ENCODE peak calls at places on chromosomes 3 and 15, in six cellular contexts. One of them, this sample, is unnamed.

GRCh38 chr15:40825661-40826088 is 2.8 kb downstream of the PPP1R14D start:
- DNase-seq in trophoblast cell: peak; percentile 98
- DNase-seq in mesenchymal stem cell: peak; percentile 56
- DNase-seq in H9: no peak
- DNase-seq in H1: no peak
- DNase-seq in neuronal stem cell: no peak
- DNase-seq in this sample: peak; percentile 69

GRCh38 chr15:40928975-40929729 is at the start of gene DLL4:
- DNase-seq in trophoblast cell: peak; percentile 63
- DNase-seq in neuronal stem cell: no peak
- DNase-seq in mesenchymal stem cell: peak; percentile 91
- DNase-seq in H9: peak; percentile 94
- DNase-seq in H1: no peak
- DNase-seq in this sample: peak; percentile 59

GRCh38 chr3:188431553-188431952 is 277.6 kb downstream of the LPP start:
- DNase-seq in trophoblast cell: peak; percentile 35
- DNase-seq in mesenchymal stem cell: peak; percentile 77
- DNase-seq in neuronal stem cell: no peak
- DNase-seq in H9: no peak
- DNase-seq in H1: no peak
- DNase-seq in this sample: peak; percentile 51

GRCh38 chr15:69337133-69337532 is 38.4 kb downstream of the PAQR5 start:
- DNase-seq in H9: no peak
- DNase-seq in mesenchymal stem cell: no peak
- DNase-seq in neuronal stem cell: no peak
- DNase-seq in trophoblast cell: no peak
- DNase-seq in H1: no peak
- DNase-seq in this sample: peak; percentile 44

GRCh38 chr3:37202035-37202434 is 27.7 kb upstream of the LRRFIP2 start:
- DNase-seq in mesenchymal stem cell: no peak
- DNase-seq in H9: no peak
- DNase-seq in neuronal stem cell: no peak
- DNase-seq in H1: no peak
- DNase-seq in trophoblast cell: no peak
- DNase-seq in this sample: no peak

GRCh38 chr3:2826036-2826435 is 284.1 kb downstream of the IL5RA start:
- DNase-seq in H1: no peak
- DNase-seq in mesenchymal stem cell: no peak
- DNase-seq in neuronal stem cell: no peak
- DNase-seq in H9: no peak
- DNase-seq in trophoblast cell: no peak
- DNase-seq in this sample: no peak

GRCh38 chr3:162103808-162104207 is 607.2 kb downstream of the OTOL1 start:
- DNase-seq in H9: no peak
- DNase-seq in neuronal stem cell: no peak
- DNase-seq in mesenchymal stem cell: no peak
- DNase-seq in H1: no peak
- DNase-seq in trophoblast cell: no peak
- DNase-seq in this sample: no peak

GRCh38 chr3:19474169-19474568 is 325.9 kb downstream of the KCNH8 start:
- DNase-seq in neuronal stem cell: no peak
- DNase-seq in H9: no peak
- DNase-seq in trophoblast cell: no peak
- DNase-seq in mesenchymal stem cell: no peak
- DNase-seq in H1: no peak
- DNase-seq in this sample: no peak

GRCh38 chr3:139052802-139053600 is 8.3 kb upstream of the PRR23C start:
- DNase-seq in neuronal stem cell: no peak
- DNase-seq in mesenchymal stem cell: no peak
- DNase-seq in trophoblast cell: no peak
- DNase-seq in H9: no peak
- DNase-seq in H1: no peak
- DNase-seq in this sample: no peak

GRCh38 chr15:85800460-85801123 is 5.9 kb upstream of the KLHL25 start:
- DNase-seq in H9: peak; percentile 59
- DNase-seq in neuronal stem cell: no peak
- DNase-seq in trophoblast cell: peak; percentile 65
- DNase-seq in H1: no peak
- DNase-seq in mesenchymal stem cell: peak; percentile 43
- DNase-seq in this sample: peak; percentile 61

GRCh38 chr15:25246641-25247417 is 192.0 kb downstream of the UBE3A start:
- DNase-seq in trophoblast cell: no peak
- DNase-seq in mesenchymal stem cell: no peak
- DNase-seq in H1: no peak
- DNase-seq in neuronal stem cell: no peak
- DNase-seq in H9: peak; percentile 12
- DNase-seq in this sample: no peak

GRCh38 chr3:197465996-197466549 is 89.7 kb downstream of the BDH1 start:
- DNase-seq in neuronal stem cell: no peak
- DNase-seq in mesenchymal stem cell: peak; percentile 90
- DNase-seq in H1: no peak
- DNase-seq in trophoblast cell: peak; percentile 85
- DNase-seq in H9: no peak
- DNase-seq in this sample: peak; percentile 71

GRCh38 chr3:32551496-32551895 is 19.2 kb downstream of the DYNC1LI1 start:
- DNase-seq in H1: no peak
- DNase-seq in neuronal stem cell: no peak
- DNase-seq in H9: no peak
- DNase-seq in trophoblast cell: no peak
- DNase-seq in mesenchymal stem cell: no peak
- DNase-seq in this sample: no peak

GRCh38 chr3:20924646-20925395 is 738.8 kb upstream of the SGO1 start:
- DNase-seq in mesenchymal stem cell: no peak
- DNase-seq in H9: no peak
- DNase-seq in H1: no peak
- DNase-seq in trophoblast cell: peak; percentile 74
- DNase-seq in neuronal stem cell: no peak
- DNase-seq in this sample: no peak

GRCh38 chr3:165217739-165218138 is 21.6 kb upstream of the SLITRK3 start:
- DNase-seq in H1: no peak
- DNase-seq in H9: no peak
- DNase-seq in mesenchymal stem cell: no peak
- DNase-seq in trophoblast cell: no peak
- DNase-seq in neuronal stem cell: no peak
- DNase-seq in this sample: no peak

DNA sequence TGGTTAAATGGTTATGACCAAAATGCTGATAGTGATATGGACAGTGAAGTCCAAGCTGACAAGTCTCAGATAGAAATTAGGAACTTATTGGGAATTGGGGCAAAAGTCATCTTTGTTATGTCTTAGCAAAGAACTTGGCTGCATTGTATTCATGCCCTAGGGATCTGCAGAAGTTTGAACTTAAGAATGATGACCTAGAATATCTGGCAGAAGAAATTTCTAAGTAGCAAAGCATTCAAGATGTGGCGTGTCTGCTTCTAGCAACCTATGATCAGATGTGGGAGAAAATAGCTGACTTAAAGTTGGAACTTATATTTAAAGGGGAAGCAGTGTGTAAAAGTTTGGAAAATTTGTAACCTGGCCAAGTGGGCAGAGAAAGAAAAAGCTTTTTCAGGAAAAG is 148.0 kb upstream of the TGFBR2 start:
- DNase-seq in neuronal stem cell: no peak
- DNase-seq in mesenchymal stem cell: no peak
- DNase-seq in trophoblast cell: no peak
- DNase-seq in H1: no peak
- DNase-seq in H9: no peak
- DNase-seq in this sample: no peak
- H3K14ac ChIP-seq in neuronal stem cell: no peak overlapping the region
- H3K14ac ChIP-seq in mesenchymal stem cell: no peak overlapping the region
- H3K14ac ChIP-seq in trophoblast cell: no peak overlapping the region
- H3K14ac ChIP-seq in H1: no peak overlapping the region
- H3K14ac ChIP-seq in H9: no peak overlapping the region
- H3K14ac ChIP-seq in this sample: no peak overlapping the region

GRCh38 chr15:77604973-77605372 is 27.7 kb downstream of the LINGO1 start:
- DNase-seq in mesenchymal stem cell: no peak
- DNase-seq in H1: no peak
- DNase-seq in neuronal stem cell: no peak
- DNase-seq in H9: no peak
- DNase-seq in trophoblast cell: no peak
- DNase-seq in this sample: no peak
- H4K91ac ChIP-seq in mesenchymal stem cell: no peak overlapping the region
- H4K91ac ChIP-seq in H1: no peak overlapping the region
- H4K91ac ChIP-seq in neuronal stem cell: peak overlapping the region; percentile 65
- H4K91ac ChIP-seq in H9: no peak overlapping the region
- H4K91ac ChIP-seq in trophoblast cell: no peak overlapping the region
- H4K91ac ChIP-seq in this sample: no peak overlapping the region

GRCh38 chr3:101320475-101320874 is at the start of gene IMPG2:
- DNase-seq in H9: no peak
- DNase-seq in H1: no peak
- DNase-seq in trophoblast cell: no peak
- DNase-seq in neuronal stem cell: no peak
- DNase-seq in mesenchymal stem cell: no peak
- DNase-seq in this sample: no peak
- H3K14ac ChIP-seq in H9: no peak within 1 kb of the TSS
- H3K14ac ChIP-seq in H1: no peak within 1 kb of the TSS
- H3K14ac ChIP-seq in trophoblast cell: no peak within 1 kb of the TSS
- H3K14ac ChIP-seq in neuronal stem cell: no peak within 1 kb of the TSS
- H3K14ac ChIP-seq in mesenchymal stem cell: no peak within 1 kb of the TSS
- H3K14ac ChIP-seq in this sample: no peak within 1 kb of the TSS

DNA sequence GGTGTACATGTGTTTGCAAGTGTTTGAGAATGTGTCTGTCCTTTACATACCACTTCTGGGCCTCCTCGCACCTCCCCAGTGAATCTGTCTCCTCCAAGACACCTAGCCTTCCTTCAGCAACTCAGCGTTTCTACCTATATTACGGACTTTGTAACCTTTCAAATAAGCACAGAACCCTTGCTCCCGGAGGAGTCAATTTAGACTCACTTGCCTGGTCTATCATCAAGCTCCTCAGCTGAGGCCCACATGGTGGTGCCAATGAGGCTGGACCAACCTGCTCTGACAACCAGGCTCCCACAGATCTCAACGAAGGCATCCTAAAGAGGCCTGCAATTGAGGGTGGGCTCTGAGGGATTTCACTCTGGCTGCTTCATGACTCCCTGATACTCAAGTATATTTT is 32.8 kb upstream of the TIMP4 start:
- DNase-seq in H1: no peak
- DNase-seq in H9: no peak
- DNase-seq in trophoblast cell: no peak
- DNase-seq in mesenchymal stem cell: no peak
- DNase-seq in neuronal stem cell: no peak
- DNase-seq in this sample: no peak
- H4K91ac ChIP-seq in H1: no peak overlapping the region
- H4K91ac ChIP-seq in H9: no peak overlapping the region
- H4K91ac ChIP-seq in trophoblast cell: no peak overlapping the region
- H4K91ac ChIP-seq in mesenchymal stem cell: peak overlapping the region; percentile 22
- H4K91ac ChIP-seq in neuronal stem cell: no peak overlapping the region
- H4K91ac ChIP-seq in this sample: peak overlapping the region; percentile 73

DNA sequence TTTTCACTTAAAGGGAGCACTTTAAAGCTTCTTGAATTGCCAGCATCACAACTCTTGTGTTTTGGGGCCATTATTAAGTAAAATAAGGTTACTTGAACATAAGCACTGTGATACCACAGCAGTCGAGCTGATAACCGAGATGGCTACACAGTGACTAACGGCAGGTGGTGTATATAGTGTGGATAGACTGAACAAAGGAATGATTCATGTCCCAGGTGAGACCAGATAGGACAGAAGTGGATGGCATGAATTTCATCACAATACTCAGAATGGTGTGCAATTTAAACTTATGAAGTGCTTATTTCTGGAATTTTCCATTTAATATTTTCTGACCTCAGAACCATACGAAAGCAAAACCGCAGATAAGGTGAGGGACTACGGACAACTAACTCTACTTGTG is 40.2 kb downstream of the PBRM1 start:
- DNase-seq in H9: no peak
- DNase-seq in trophoblast cell: peak; percentile 85
- DNase-seq in mesenchymal stem cell: no peak
- DNase-seq in H1: no peak
- DNase-seq in neuronal stem cell: no peak
- DNase-seq in this sample: no peak
- H3K14ac ChIP-seq in H9: no peak overlapping the region
- H3K14ac ChIP-seq in trophoblast cell: no peak overlapping the region
- H3K14ac ChIP-seq in mesenchymal stem cell: no peak overlapping the region
- H3K14ac ChIP-seq in H1: no peak overlapping the region
- H3K14ac ChIP-seq in neuronal stem cell: no peak overlapping the region
- H3K14ac ChIP-seq in this sample: no peak overlapping the region

GRCh38 chr3:81829946-81830345 is 68.5 kb upstream of the GBE1 start:
- DNase-seq in neuronal stem cell: no peak
- DNase-seq in mesenchymal stem cell: no peak
- DNase-seq in H1: no peak
- DNase-seq in H9: no peak
- DNase-seq in trophoblast cell: no peak
- DNase-seq in this sample: no peak
- H4K91ac ChIP-seq in neuronal stem cell: no peak overlapping the region
- H4K91ac ChIP-seq in mesenchymal stem cell: no peak overlapping the region
- H4K91ac ChIP-seq in H1: no peak overlapping the region
- H4K91ac ChIP-seq in H9: no peak overlapping the region
- H4K91ac ChIP-seq in trophoblast cell: no peak overlapping the region
- H4K91ac ChIP-seq in this sample: no peak overlapping the region

DNA sequence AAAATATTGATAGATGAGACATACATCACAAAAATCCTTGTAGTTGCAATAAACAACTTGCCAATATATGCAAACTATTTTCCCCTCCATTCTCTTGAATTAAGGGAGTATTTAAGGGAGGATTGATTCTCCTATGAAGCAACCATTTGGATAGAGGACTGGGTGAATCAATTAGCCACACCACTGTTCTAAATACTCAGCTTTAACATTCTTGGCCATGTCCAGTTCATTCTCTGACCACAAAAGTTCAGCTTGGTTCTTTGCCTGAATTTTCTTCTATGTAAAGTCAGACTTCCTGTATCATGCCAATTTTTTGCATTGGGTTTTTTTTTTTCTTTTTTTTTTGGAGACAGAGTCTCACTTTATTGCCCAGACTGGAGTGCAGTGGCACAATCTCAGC is 15.8 kb upstream of the SEC11A start:
- DNase-seq in trophoblast cell: no peak
- DNase-seq in neuronal stem cell: no peak
- DNase-seq in H1: no peak
- DNase-seq in mesenchymal stem cell: peak; percentile 22
- DNase-seq in H9: no peak
- DNase-seq in this sample: peak; percentile 81
- H3K14ac ChIP-seq in trophoblast cell: no peak overlapping the region
- H3K14ac ChIP-seq in neuronal stem cell: no peak overlapping the region
- H3K14ac ChIP-seq in H1: no peak overlapping the region
- H3K14ac ChIP-seq in mesenchymal stem cell: no peak overlapping the region
- H3K14ac ChIP-seq in H9: no peak overlapping the region
- H3K14ac ChIP-seq in this sample: no peak overlapping the region

GRCh38 chr3:115885621-115886020 is 262.3 kb downstream of the GAP43 start:
- DNase-seq in mesenchymal stem cell: peak; percentile 20
- DNase-seq in H1: no peak
- DNase-seq in H9: no peak
- DNase-seq in neuronal stem cell: peak; percentile 26
- DNase-seq in trophoblast cell: no peak
- DNase-seq in this sample: peak; percentile 26

GRCh38 chr3:115891237-115891636 is 267.9 kb downstream of the GAP43 start:
- DNase-seq in mesenchymal stem cell: no peak
- DNase-seq in H9: no peak
- DNase-seq in H1: no peak
- DNase-seq in trophoblast cell: no peak
- DNase-seq in neuronal stem cell: no peak
- DNase-seq in this sample: no peak
- H4K91ac ChIP-seq in mesenchymal stem cell: no peak overlapping the region
- H4K91ac ChIP-seq in H9: no peak overlapping the region
- H4K91ac ChIP-seq in H1: no peak overlapping the region
- H4K91ac ChIP-seq in trophoblast cell: no peak overlapping the region
- H4K91ac ChIP-seq in neuronal stem cell: no peak overlapping the region
- H4K91ac ChIP-seq in this sample: no peak overlapping the region

GRCh38 chr3:172106989-172107388 is 67.6 kb downstream of the FNDC3B start:
- DNase-seq in H9: no peak
- DNase-seq in H1: no peak
- DNase-seq in neuronal stem cell: no peak
- DNase-seq in mesenchymal stem cell: no peak
- DNase-seq in trophoblast cell: peak; percentile 26
- DNase-seq in this sample: no peak
- H3K14ac ChIP-seq in H9: no peak overlapping the region
- H3K14ac ChIP-seq in H1: no peak overlapping the region
- H3K14ac ChIP-seq in neuronal stem cell: no peak overlapping the region
- H3K14ac ChIP-seq in mesenchymal stem cell: no peak overlapping the region
- H3K14ac ChIP-seq in trophoblast cell: no peak overlapping the region
- H3K14ac ChIP-seq in this sample: no peak overlapping the region

GRCh38 chr15:64096486-64097431 is 977 bp downstream of the SNX1 start:
- DNase-seq in neuronal stem cell: no peak
- DNase-seq in mesenchymal stem cell: peak; percentile 51
- DNase-seq in trophoblast cell: peak; percentile 43
- DNase-seq in H1: no peak
- DNase-seq in H9: no peak
- DNase-seq in this sample: peak; percentile 43
- H4K91ac ChIP-seq in neuronal stem cell: no peak overlapping the region
- H4K91ac ChIP-seq in mesenchymal stem cell: no peak overlapping the region
- H4K91ac ChIP-seq in trophoblast cell: no peak overlapping the region
- H4K91ac ChIP-seq in H1: no peak overlapping the region
- H4K91ac ChIP-seq in H9: no peak overlapping the region
- H4K91ac ChIP-seq in this sample: no peak overlapping the region

This sample was measured in IMR-90.